ENCODE peak calls at places on chromosomes 3 and 15, in four cellular contexts. W is GM12878, Y is IMR-90, Z is K562. C is an unnamed sample.

GRCh38 chr15:74635228-74635627 is 19.6 kb downstream of the CLK3 start:
- DNase-seq in W (no peak), Y (peak), Z (peak), C (peak)

GRCh38 chr3:13709706-13710105 is 160.8 kb downstream of the FBLN2 start:
- DNase-seq in W (no peak), Y (no peak), Z (no peak), C (no peak)

GRCh38 chr15:66996099-66996498 is 69.3 kb upstream of the SMAD3 start:
- DNase-seq in W (no peak), Y (peak), Z (no peak), C (no peak)

GRCh38 chr3:177615015-177615414 is 417.7 kb upstream of the TBL1XR1 start:
- DNase-seq in W (no peak), Y (peak), Z (peak), C (no peak)

GRCh38 chr3:9826815-9827574 is 16.8 kb downstream of the RPUSD3 start:
- DNase-seq in W (no peak), Y (no peak), Z (no peak), C (peak)

GRCh38 chr3:74636981-74637380 is 22.5 kb upstream of the CNTN3 start:
- DNase-seq in W (no peak), Y (peak), Z (no peak), C (no peak)

GRCh38 chr3:60703008-60703407 is 548.2 kb downstream of the FHIT start:
- DNase-seq in W (no peak), Y (no peak), Z (no peak), C (no peak)

GRCh38 chr3:161890147-161890625 is 393.6 kb downstream of the OTOL1 start:
- DNase-seq in W (no peak), Y (peak), Z (no peak), C (peak)

GRCh38 chr3:37814547-37814946 is 47.1 kb upstream of the CTDSPL start:
- DNase-seq in W (no peak), Y (peak), Z (no peak), C (no peak)

GRCh38 chr3:195907730-195908438 is 467 bp downstream of the TNK2 start:
- DNase-seq in W (peak), Y (no peak), Z (peak), C (peak)

GRCh38 chr15:77107068-77107467 is 36.2 kb upstream of the TSPAN3 start:
- DNase-seq in W (no peak), Y (no peak), Z (no peak), C (no peak)

GRCh38 chr3:136664771-136665170 is 87.4 kb downstream of the STAG1 start:
- DNase-seq in W (no peak), Y (peak), Z (no peak), C (no peak)

GRCh38 chr15:61205427-61205826 is 23.7 kb downstream of the RORA start:
- DNase-seq in W (no peak), Y (no peak), Z (no peak), C (no peak)

GRCh38 chr3:194084284-194084683 is 51.7 kb upstream of the HES1 start:
- DNase-seq in W (no peak), Y (no peak), Z (no peak), C (no peak)

GRCh38 chr15:90857883-90858443 is 10.4 kb upstream of the FURIN start:
- DNase-seq in W (no peak), Y (no peak), Z (no peak), C (no peak)

GRCh38 chr15:90857337-90857736 is 11.1 kb upstream of the FURIN start:
- DNase-seq in W (no peak), Y (no peak), Z (no peak), C (no peak)

GRCh38 chr15:90860450-90860849 is 7.9 kb upstream of the FURIN start:
- DNase-seq in W (no peak), Y (no peak), Z (no peak), C (no peak)

GRCh38 chr15:90860942-90861675 is 7.3 kb upstream of the FURIN start:
- DNase-seq in W (no peak), Y (no peak), Z (no peak), C (peak)

DNA sequence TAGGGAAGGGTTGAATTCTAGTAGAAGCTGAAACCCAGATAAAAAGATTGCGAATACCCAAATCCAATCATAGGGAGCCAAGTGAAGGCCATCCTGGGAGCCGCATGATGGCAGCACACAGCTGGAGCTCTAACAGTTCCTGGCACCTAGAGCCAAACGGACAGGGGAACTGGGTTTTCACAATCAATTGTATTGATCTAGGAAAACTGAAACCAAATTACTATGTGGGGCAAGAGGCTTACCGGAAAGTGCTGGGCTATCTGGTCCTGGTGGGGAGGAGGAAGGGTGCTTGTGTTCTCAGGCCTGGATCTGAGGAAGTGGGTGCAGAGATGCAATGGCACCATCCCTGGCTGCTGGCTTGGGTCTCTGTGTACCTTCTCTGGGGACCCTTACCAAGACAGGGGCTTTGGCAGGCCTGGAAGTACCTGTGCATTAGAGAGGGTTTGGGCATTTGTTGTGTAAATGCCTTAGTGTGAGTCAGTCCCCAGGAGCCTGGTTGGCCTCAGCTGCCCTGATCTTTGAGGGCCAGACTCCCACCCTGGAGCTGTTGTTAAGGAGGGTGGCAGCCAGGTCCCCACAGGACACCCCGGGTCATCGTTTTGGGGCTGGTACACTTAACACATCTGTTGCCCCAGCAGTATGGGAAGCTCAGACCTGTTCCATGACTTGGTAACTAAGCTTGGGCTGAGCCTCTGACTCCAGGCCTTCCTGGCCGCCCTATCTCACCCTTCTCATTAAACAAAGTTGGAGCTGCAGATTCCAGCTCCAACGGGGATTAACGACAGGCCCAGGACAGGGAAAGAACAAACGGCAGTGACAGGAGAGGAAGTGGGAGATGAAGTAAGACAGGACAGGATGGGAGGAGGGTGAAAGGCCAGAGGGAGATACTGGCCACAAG is 8.9 kb upstream of the FURIN start:
- DNase-seq in W (no peak), Y (no peak), Z (no peak), C (no peak)
- TF ChIP-seq ELK1 in W (no peak), Y (no peak), Z (no peak), C (no peak)

GRCh38 chr3:156594229-156594683 is 39.3 kb upstream of the SSR3 start:
- DNase-seq in W (no peak), Y (no peak), Z (no peak), C (no peak)
- TF ChIP-seq ELK1 in W (no peak), Y (no peak), Z (no peak), C (no peak)

GRCh38 chr3:71131893-71132314 is 451.6 kb downstream of the FOXP1 start:
- DNase-seq in W (no peak), Y (no peak), Z (no peak), C (no peak)

GRCh38 chr3:71128951-71129350 is 454.6 kb downstream of the FOXP1 start:
- DNase-seq in W (no peak), Y (no peak), Z (no peak), C (no peak)

GRCh38 chr3:71131385-71131871 is 452.1 kb downstream of the FOXP1 start:
- DNase-seq in W (no peak), Y (no peak), Z (no peak), C (no peak)

GRCh38 chr3:71130516-71131384 is 452.8 kb downstream of the FOXP1 start:
- DNase-seq in W (no peak), Y (peak), Z (no peak), C (peak)

GRCh38 chr3:71129611-71130515 is 453.7 kb downstream of the FOXP1 start:
- DNase-seq in W (no peak), Y (peak), Z (no peak), C (no peak)
- TF ChIP-seq ELK1 in W (no peak), Y (no peak), Z (no peak), C (no peak)

GRCh38 chr3:100099621-100100020 is 14.7 kb downstream of the FILIP1L start:
- DNase-seq in W (no peak), Y (no peak), Z (no peak), C (no peak)
- TF ChIP-seq ELK1 in W (no peak), Y (no peak), Z (no peak), C (no peak)

GRCh38 chr3:57179580-57180410 is 14.6 kb upstream of the IL17RD start:
- DNase-seq in W (no peak), Y (peak), Z (no peak), C (no peak)
- TF ChIP-seq ELK1 in W (no peak), Y (no peak), Z (no peak), C (no peak)

DNA sequence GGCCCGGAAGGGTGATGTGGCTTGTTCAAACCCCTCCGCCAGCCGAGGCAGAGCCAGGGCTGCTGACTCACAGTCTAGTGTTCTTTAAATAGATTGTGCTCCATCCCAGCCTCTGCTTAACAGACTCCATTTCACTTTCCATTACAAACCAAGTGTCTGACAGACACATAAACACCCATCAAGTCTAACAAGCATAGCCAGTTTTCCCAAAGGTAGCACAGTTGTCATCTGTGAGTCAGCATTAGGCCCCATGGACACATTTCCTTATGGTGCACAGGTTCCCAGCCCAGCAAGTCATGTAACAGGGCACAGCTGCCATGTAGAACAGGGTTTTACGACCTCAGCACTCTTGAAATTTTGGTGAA is 109.9 kb upstream of the RAP2B start:
- DNase-seq in W (no peak), Y (peak), Z (peak), C (peak)
- TF ChIP-seq ELK1 in W (no peak), Y (no peak), Z (no peak), C (no peak)

DNA sequence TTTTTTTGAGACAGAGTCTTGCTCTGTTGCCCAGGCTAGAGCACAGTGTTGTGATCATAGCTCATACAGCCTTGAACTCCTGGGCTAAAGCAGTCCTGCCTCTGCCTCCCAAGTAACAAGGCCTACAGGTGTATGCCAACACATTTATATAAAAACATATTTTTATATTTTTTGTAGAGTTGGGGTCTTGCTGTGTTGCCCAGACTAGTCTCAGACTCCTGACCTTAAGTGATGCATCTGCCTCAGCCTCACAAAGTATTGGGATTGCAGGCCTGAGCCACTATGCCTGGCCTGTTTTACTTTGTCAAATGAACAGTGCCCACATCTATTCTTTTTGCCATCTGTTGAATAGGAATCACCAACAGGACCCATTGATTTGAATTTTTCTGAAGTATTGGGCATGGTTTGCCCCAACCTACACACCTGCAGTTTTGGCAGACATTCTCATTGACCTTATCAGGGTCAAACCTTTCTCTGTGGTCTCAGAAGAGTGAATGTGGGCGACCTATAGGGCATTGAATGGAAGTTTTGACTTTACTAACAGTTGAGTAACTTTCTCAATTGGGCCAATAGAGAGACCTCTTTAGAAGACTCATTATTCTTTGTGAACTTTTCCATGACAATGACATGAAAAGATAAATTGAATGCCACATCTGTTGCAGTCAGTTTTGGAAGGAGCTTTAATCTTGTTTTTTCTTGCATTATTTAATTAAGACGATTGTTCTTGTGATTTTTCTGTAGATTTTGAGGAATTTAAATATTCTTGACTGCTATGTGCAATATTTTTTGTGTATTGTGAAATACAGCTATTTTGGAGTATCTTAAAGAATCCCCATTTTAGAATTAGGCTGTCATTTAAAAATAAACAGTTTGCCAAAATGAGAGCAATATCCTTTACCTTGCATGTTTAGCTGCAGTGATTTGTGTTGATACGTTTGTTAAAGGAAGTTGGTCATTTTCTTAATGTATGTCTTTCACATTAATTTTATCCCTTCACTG is 2.7 kb downstream of the IREB2 start:
- DNase-seq in W (no peak), Y (no peak), Z (no peak), C (no peak)
- TF ChIP-seq ELK1 in W (no peak), Y (no peak), Z (no peak), C (no peak)

C was measured in A549.